ENCODE peak calls at places on chromosome 17, in four cellular contexts. X, G, U and N are unnamed samples.

GRCh38 chr17:19996502-19996901 is 12.7 kb upstream of the SPECC1 start:
- DNase-seq in X (peak; percentile 19), U (no peak), G (peak; percentile 43), N (no peak)

GRCh38 chr17:19365833-19366636 is 3.5 kb upstream of the B9D1 start:
- DNase-seq in U (no peak), X (no peak), G (no peak), N (no peak)

GRCh38 chr17:63843387-63844292 is 1.2 kb upstream of the SMARCD2 start:
- DNase-seq in G (no peak), X (no peak), U (peak; percentile 94), N (peak; percentile 85)

GRCh38 chr17:67995568-67996191 is 589 bp downstream of the C17orf58 start:
- DNase-seq in U (peak; percentile 49), G (peak; percentile 59), X (peak; percentile 65), N (peak; percentile 53)

GRCh38 chr17:9880582-9880999 is 24.5 kb downstream of the RCVRN start:
- DNase-seq in U (no peak), X (no peak), G (no peak), N (peak; percentile 66)

GRCh38 chr17:30256756-30257506 is 21.4 kb upstream of the SLC6A4 start:
- DNase-seq in X (no peak), G (no peak), U (no peak), N (peak; percentile 80)

GRCh38 chr17:66451188-66452149 is 149.1 kb downstream of the PRKCA start:
- DNase-seq in U (no peak), X (peak; percentile 63), G (peak; percentile 80), N (no peak)

GRCh38 chr17:29760771-29761682 is 138.3 kb upstream of the CORO6 start:
- DNase-seq in U (peak; percentile 91), X (peak; percentile 85), G (peak; percentile 81), N (peak; percentile 93)

GRCh38 chr17:9220466-9221230 is 199.3 kb downstream of the NTN1 start:
- DNase-seq in X (peak; percentile 94), G (no peak), U (no peak), N (no peak)

GRCh38 chr17:19644493-19645210 is 3.9 kb upstream of the ALDH3A2 start:
- DNase-seq in X (no peak), U (no peak), G (no peak), N (peak; percentile 18)

DNA sequence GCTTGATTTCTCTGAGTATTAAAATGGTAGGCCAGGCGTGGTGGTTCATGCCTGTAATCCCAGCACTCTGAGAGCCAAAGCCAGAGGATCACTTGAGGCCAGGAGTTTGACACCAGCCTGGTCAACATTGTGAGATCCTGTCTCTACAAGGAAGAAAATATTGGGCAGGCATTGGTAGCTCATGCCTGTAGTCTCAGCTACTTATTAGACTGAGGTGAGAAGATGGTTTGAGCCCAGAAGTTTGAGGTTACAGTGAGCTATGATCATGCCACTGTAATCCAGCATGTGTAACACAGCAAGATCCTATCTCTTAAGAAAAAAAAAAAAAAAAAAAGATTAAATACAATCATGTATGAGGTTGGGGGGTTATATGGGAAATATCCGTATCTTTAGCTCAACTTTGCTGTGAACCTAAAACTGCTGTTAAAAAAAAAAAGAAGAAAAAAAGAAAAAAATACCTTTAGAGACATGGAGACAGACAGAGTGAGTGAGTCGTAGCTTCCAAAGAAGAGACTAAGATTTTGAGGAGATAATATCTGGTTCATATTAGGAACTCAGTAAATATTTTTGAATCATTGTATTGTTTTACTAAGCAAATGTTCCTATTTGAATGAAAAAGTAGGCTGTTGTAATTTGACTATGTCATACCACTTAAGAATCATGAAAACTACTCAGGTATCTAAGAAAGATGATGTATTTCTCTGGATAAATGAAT is 325.7 kb upstream of the TBX2 start:
- DNase-seq in U (no peak), G (no peak), X (no peak), N (peak; percentile 75)
- TF ChIP-seq EZH2phosphoT487 in U (no peak), G (no peak), X (no peak), N (no peak)

DNA sequence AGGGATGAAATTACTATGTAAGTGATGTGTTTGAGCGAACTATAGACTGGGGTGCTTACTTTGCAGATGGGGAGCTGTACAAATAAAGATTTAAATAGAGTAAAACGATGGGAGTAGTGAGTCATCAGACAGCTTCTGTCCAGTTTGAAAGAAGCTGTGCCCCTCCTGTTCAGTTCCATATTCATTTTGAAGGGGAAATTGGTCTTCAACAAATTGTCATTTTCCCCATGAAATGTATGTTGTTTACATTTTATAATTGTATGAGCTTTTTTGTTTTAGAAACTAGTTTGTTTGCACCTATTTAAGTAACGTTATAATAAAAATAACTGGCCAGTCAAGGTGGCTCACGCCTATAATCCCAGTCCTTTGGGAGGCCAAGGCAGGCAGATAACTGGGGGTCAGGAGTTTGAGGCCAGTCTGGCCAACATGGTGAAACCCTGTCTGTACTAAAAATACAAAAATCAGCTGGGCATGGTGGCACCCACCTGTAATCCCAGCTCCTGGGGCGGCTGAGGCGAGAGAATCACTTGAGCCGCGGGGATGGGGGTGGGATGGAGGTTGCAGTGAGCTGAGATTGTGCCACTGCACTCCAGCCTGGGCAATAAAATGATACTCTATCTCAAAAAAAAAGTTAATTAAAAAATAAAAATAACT is 20.2 kb downstream of the SEC14L1 start:
- DNase-seq in U (no peak), G (no peak), X (no peak), N (peak; percentile 41)
- H3K27ac ChIP-seq in U (no peak overlapping the region), G (no peak overlapping the region), X (no peak overlapping the region), N (no peak overlapping the region)

DNA sequence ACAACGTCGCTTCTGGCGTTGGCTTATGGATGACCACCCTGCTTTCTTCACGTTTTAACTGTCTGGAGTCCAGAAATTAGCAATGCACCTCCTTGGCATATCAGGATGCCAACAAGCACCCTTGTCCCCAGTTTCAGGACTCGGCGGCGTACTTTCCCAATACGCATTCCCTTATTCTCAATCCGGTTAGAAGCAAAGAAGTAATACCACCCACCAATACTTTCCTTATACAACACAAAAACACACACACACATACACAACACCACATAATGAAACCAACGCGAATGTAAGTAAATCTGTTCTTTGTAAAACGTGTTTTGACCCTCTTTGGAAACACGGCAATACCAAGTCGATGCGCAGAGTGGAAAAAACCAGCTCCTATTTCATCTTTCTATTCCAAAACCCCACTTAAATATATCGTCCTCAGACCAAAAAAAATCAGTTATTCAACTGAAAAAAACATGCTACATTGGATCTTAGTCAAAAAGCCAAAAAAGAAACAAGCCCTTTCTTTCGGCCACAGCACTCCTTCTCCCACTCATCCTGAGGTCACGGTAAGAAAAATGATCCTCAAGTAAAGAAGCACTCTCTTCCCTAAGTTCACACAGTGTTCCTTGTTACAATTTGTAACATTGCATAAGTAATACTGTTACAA is 31.1 kb upstream of the ARL4D start:
- DNase-seq in G (peak; percentile 68), X (peak; percentile 64), U (peak; percentile 89), N (peak; percentile 93)
- TF ChIP-seq EZH2phosphoT487 in G (no peak), X (no peak), U (no peak), N (no peak)

GRCh38 chr17:36859003-36859300 is 78.3 kb upstream of the LHX1 start:
- DNase-seq in U (no peak), X (no peak), G (no peak), N (no peak)

GRCh38 chr17:36857698-36858097 is 79.6 kb upstream of the LHX1 start:
- DNase-seq in X (no peak), G (no peak), U (no peak), N (no peak)

GRCh38 chr17:36859701-36860100 is 77.6 kb upstream of the LHX1 start:
- DNase-seq in U (no peak), X (no peak), G (no peak), N (no peak)

GRCh38 chr17:36856921-36857381 is 80.3 kb upstream of the LHX1 start:
- DNase-seq in U (no peak), G (no peak), X (no peak), N (peak; percentile 19)

DNA sequence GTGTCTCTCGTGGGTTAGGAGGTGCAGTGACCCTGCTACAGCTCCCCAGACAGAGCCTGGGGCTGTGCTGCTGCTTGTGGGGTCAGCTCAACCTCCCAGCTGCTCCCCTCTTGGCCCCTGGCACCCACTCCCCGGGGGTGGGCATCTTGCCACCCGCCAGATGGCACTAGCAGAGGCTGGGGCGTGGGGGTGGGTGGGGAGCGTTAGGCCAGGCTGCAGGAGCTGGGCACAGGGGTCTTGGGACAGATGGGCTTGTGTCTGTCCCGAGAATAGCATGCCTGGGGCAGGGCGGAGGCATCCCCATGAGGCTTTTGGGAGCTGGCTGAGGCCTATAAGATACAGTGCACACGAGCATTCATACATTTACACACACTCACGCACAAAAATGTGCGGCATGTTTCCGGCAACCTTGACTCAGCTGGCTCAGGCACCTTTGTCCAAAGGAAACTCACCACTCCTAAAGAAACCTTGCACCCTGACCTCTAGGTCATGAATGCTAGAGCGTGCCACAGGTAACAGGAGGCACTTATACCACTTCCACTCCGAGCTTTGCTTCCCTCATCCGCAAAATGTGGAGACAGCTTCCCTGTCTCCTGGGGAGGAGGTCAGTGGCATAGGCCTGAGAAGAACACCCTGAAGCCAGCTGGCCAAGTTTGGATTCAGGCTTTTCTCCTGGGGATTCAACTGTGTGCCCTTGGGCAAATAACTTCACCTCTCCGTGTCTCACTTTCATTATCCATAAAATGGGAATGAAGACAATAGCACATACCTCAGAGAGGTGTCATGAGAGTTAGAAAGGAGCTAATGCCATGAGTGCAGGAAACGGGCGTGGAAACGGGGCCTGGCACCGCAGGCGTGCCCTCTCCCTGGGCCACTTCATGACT is 78.9 kb upstream of the LHX1 start:
- DNase-seq in X (no peak), G (no peak), U (no peak), N (no peak)
- H3K27ac ChIP-seq in X (no peak overlapping the region), G (no peak overlapping the region), U (no peak overlapping the region), N (no peak overlapping the region)

GRCh38 chr17:21390294-21390693 is 14.1 kb downstream of the KCNJ12 start:
- DNase-seq in U (no peak), X (no peak), G (no peak), N (no peak)
- TF ChIP-seq EZH2phosphoT487 in U (no peak), X (no peak), G (no peak), N (no peak)

DNA sequence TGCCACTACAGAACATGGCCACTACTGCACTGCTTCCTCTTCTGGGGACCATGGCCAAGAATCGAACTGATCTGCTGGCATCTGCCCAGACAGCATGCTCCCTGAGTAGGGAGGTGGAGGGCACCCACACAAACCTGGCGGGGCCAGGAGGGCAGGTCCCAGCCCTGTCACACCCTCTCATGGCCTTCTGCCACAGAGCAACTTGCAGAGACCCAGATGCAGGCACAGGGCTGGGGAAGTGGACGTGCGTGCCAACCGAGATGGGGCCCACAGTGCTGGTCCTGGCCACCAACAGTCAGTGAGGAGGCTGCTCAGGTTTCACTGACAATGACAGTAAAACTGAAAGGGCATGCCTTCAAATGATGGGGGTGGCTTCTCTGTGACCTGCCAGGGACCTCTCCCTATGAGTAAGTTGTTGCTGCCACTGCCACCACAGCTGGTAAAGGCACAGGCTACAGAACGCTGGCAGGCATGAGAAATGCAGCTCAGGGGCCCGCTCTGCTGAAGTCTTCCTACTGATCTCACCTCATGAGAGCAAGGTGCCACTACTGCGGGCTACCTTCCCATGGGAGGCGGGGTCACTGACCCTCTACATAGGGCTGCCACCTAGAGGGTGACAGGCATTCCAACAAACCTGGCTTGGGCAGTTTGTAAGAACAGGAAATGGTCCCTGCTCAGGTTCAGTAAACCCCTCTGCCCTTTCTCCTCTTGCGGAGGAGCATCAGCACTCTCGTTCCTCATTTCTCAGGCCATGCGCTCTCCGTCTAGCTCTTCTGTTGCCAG is 15.5 kb downstream of the HIC1 start:
- DNase-seq in X (no peak), G (peak; percentile 83), U (no peak), N (no peak)
- H3K27ac ChIP-seq in X (no peak overlapping the region), G (peak overlapping the region; percentile 50), U (no peak overlapping the region), N (no peak overlapping the region)

GRCh38 chr17:75009139-75009724 is 3.2 kb upstream of the MRPL58 start:
- DNase-seq in G (no peak), X (no peak), U (no peak), N (no peak)
- TF ChIP-seq EZH2phosphoT487 in G (no peak), X (no peak), U (no peak), N (no peak)